ENCODE peak calls at places on chromosome 14, in ten cellular contexts. P, L, A, E, Z, F, H, W, T and X are unnamed samples.

GRCh38 chr14:36874396-36875138 is 212.9 kb downstream of the PAX9 start:
- DNase-seq in P (no peak), L (no peak), A (no peak), E (no peak), Z (no peak), F (no peak), H (no peak), W (no peak), T (no peak), X (no peak)

GRCh38 chr14:44945264-44945663 is 16.5 kb downstream of the KLHL28 start:
- DNase-seq in P (no peak), L (no peak), A (no peak), E (no peak), Z (no peak), F (no peak), H (no peak), W (no peak), T (no peak), X (no peak)

GRCh38 chr14:52850520-52850919 is 59.1 kb upstream of the GNPNAT1 start:
- DNase-seq in P (no peak), L (no peak), A (no peak), E (no peak), Z (no peak), F (peak; percentile 30), H (no peak), W (peak; percentile 53), T (no peak), X (no peak)

GRCh38 chr14:100850841-100851585 is 25.1 kb downstream of the MEG3 start:
- DNase-seq in P (peak; percentile 86), L (peak; percentile 69), A (peak; percentile 74), E (no peak), Z (peak; percentile 78), F (peak; percentile 95), H (peak; percentile 32), W (peak; percentile 48), T (peak; percentile 42), X (peak; percentile 74)

GRCh38 chr14:78959674-78960264 is 789.6 kb downstream of the NRXN3 start:
- DNase-seq in P (peak; percentile 73), L (peak; percentile 58), A (peak; percentile 26), E (no peak), Z (peak; percentile 54), F (peak; percentile 80), H (peak; percentile 74), W (peak; percentile 49), T (peak; percentile 65), X (peak; percentile 59)

GRCh38 chr14:85444685-85445084 is 85.3 kb upstream of the FLRT2 start:
- DNase-seq in P (no peak), L (no peak), A (no peak), E (no peak), Z (no peak), F (no peak), H (no peak), W (no peak), T (peak; percentile 6), X (peak; percentile 2)

GRCh38 chr14:100362311-100362927 is 39.3 kb downstream of the SLC25A47 start:
- DNase-seq in P (no peak), L (no peak), A (no peak), E (no peak), Z (no peak), F (no peak), H (no peak), W (no peak), T (no peak), X (no peak)

GRCh38 chr14:105419305-105420091 is at the start of gene MTA1:
- DNase-seq in P (no peak), L (no peak), A (no peak), E (no peak), Z (peak; percentile 66), F (no peak), H (no peak), W (peak; percentile 35), T (peak; percentile 86), X (peak; percentile 63)

GRCh38 chr14:96038920-96039632 is at the start of gene C14orf132:
- DNase-seq in P (peak; percentile 72), L (peak; percentile 52), A (peak; percentile 18), E (no peak), Z (peak; percentile 6), F (peak; percentile 80), H (peak; percentile 33), W (no peak), T (peak; percentile 96), X (no peak)

GRCh38 chr14:56004807-56005579 is 113.2 kb upstream of the PELI2 start:
- DNase-seq in P (no peak), L (peak; percentile 22), A (no peak), E (peak; percentile 15), Z (peak; percentile 28), F (no peak), H (peak; percentile 8), W (no peak), T (no peak), X (no peak)

GRCh38 chr14:55588259-55588699 is 8.3 kb downstream of the KTN1 start:
- DNase-seq in P (no peak), L (no peak), A (no peak), E (no peak), Z (no peak), F (no peak), H (no peak), W (no peak), T (no peak), X (no peak)

GRCh38 chr14:74501135-74501614 is 7.6 kb downstream of the ISCA2 start:
- DNase-seq in P (peak; percentile 79), L (peak; percentile 49), A (no peak), E (no peak), Z (peak; percentile 60), F (peak; percentile 77), H (peak; percentile 62), W (peak; percentile 52), T (peak; percentile 87), X (peak; percentile 49)

GRCh38 chr14:80117876-80118275 is 93.4 kb downstream of the DIO2 start:
- DNase-seq in P (no peak), L (no peak), A (no peak), E (no peak), Z (no peak), F (no peak), H (no peak), W (no peak), T (no peak), X (no peak)

GRCh38 chr14:79483472-79483871 is 727.8 kb downstream of the DIO2 start:
- DNase-seq in P (no peak), L (no peak), A (no peak), E (no peak), Z (no peak), F (no peak), H (no peak), W (no peak), T (no peak), X (no peak)

GRCh38 chr14:101457177-101457935 is 103.9 kb upstream of the DIO3 start:
- DNase-seq in P (peak; percentile 54), L (no peak), A (no peak), E (no peak), Z (no peak), F (peak; percentile 71), H (no peak), W (no peak), T (no peak), X (no peak)

GRCh38 chr14:76753799-76754198 is 7.5 kb upstream of the VASH1 start:
- DNase-seq in P (no peak), L (no peak), A (no peak), E (no peak), Z (no peak), F (no peak), H (no peak), W (no peak), T (peak; percentile 2), X (no peak)

GRCh38 chr14:104378636-104379225 is 200.8 kb upstream of the C14orf180 start:
- DNase-seq in P (no peak), L (no peak), A (no peak), E (no peak), Z (no peak), F (no peak), H (no peak), W (no peak), T (no peak), X (no peak)

GRCh38 chr14:88225721-88226120 is 97.3 kb downstream of the KCNK10 start:
- DNase-seq in P (no peak), L (no peak), A (no peak), E (no peak), Z (no peak), F (no peak), H (no peak), W (no peak), T (no peak), X (no peak)

GRCh38 chr14:50943943-50944646 is at the start of gene PYGL:
- DNase-seq in P (peak; percentile 78), L (peak; percentile 65), A (peak; percentile 43), E (no peak), Z (peak; percentile 71), F (peak; percentile 88), H (peak; percentile 57), W (peak; percentile 55), T (peak; percentile 84), X (peak; percentile 88)
- TF ChIP-seq MAX in P (peak; percentile 90), L (peak; percentile 96), A (peak; percentile 95), E (no peak), Z (peak; percentile 81), F (peak; percentile 82), H (no peak), W (peak; percentile 46), T (peak; percentile 80), X (peak; percentile 76)

DNA sequence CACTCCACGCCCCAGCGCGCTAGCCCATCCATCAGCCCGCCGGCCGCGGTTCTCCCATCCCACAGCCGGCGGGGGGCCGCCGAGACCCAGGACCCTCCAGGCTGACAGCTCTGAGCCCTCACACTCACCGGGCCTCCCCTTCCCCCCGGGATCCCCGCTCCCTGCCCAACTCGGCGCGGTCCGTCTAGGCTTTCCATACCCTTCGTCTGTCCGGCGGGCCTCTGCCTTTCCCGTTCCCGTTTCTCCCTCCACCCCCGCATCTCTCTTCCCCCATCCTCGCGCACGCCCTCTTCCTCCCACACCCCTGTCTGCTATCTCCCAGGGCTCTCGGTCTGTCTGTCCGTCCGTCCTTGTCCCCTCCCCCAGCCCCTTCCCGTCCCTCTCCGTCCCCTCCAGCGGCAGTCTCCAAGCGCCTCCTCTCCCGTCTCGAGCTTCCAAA is 719 bp downstream of the ZFHX2 start:
- DNase-seq in P (peak; percentile 59), L (peak; percentile 27), A (no peak), E (no peak), Z (peak; percentile 49), F (peak; percentile 80), H (no peak), W (no peak), T (peak; percentile 69), X (peak; percentile 28)
- TF ChIP-seq MAX in P (no peak), L (no peak), A (no peak), E (no peak), Z (no peak), F (peak; percentile 30), H (no peak), W (no peak), T (no peak), X (no peak)

DNA sequence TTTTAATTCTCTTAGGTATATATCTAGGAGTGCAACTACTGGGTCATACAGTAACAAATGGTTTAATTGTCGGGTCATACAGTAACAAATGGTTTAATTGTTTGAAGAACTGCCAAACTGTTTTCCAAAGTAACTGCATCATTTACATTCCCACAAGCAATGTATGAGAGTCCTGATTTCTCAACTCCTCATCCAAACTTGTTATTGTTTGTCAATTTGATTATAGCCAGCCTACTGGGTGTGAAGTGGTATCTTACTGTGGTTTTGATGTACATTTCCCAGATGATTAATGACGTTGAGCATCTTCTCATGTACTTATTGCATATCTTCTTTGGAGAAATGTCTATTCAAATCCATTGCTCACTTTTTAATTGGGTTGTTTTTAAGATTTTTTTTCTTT is 67.6 kb upstream of the CFL2 start:
- DNase-seq in P (no peak), L (no peak), A (no peak), E (no peak), Z (no peak), F (no peak), H (peak; percentile 21), W (no peak), T (no peak), X (no peak)
- TF ChIP-seq MAX in P (no peak), L (no peak), A (no peak), E (no peak), Z (no peak), F (no peak), H (no peak), W (no peak), T (no peak), X (no peak)

GRCh38 chr14:21257395-21258193 is 11.6 kb downstream of the HNRNPC start:
- DNase-seq in P (no peak), L (no peak), A (no peak), E (no peak), Z (no peak), F (no peak), H (no peak), W (no peak), T (no peak), X (peak; percentile 82)
- TF ChIP-seq MAX in P (no peak), L (no peak), A (no peak), E (no peak), Z (no peak), F (no peak), H (no peak), W (no peak), T (no peak), X (no peak)